ENCODE peak calls at places on chromosomes 13 and 19, in six cellular contexts. K is HFF-Myc, A is cardiac fibroblast, T is colonic mucosa, I is ascending aorta, V is bronchial epithelial cell. C is an unnamed sample.

GRCh38 chr19:35360880-35361420 is 2.7 kb downstream of the FFAR3 start:
- DNase-seq in K (no peak), A (no peak), T (no peak), I (peak; percentile 8), V (no peak), C (no peak)

GRCh38 chr13:51619614-51620013 is 35.4 kb downstream of the WDFY2 start:
- DNase-seq in K (peak; percentile 50), A (peak; percentile 42), T (no peak), I (no peak), V (peak; percentile 64), C (peak; percentile 34)

GRCh38 chr19:56507446-56508281 is at the start of gene ZNF471:
- DNase-seq in K (peak; percentile 92), A (peak; percentile 99), T (peak; percentile 97), I (peak; percentile 99), V (peak; percentile 95), C (no peak)

GRCh38 chr19:58218899-58219298 is 9.8 kb upstream of the ZNF544 start:
- DNase-seq in K (no peak), A (peak; percentile 37), T (no peak), I (no peak), V (no peak), C (peak; percentile 56)

GRCh38 chr19:35908977-35909683 is 1.0 kb upstream of the TYROBP start:
- DNase-seq in K (no peak), A (no peak), T (peak; percentile 56), I (peak; percentile 87), V (no peak), C (peak; percentile 78)

GRCh38 chr13:51793570-51794273 is 10.2 kb downstream of the DHRS12 start:
- DNase-seq in K (peak; percentile 42), A (peak; percentile 66), T (no peak), I (no peak), V (peak; percentile 86), C (peak; percentile 76)

GRCh38 chr19:46574533-46574932 is 26.6 kb upstream of the CALM3 start:
- DNase-seq in K (no peak), A (no peak), T (no peak), I (no peak), V (no peak), C (no peak)

GRCh38 chr13:32234914-32235313 is 80.2 kb downstream of the ZAR1L start:
- DNase-seq in K (no peak), A (no peak), T (no peak), I (no peak), V (no peak), C (no peak)

GRCh38 chr19:14432817-14433453 is at the start of gene PKN1:
- DNase-seq in K (no peak), A (peak; percentile 50), T (peak; percentile 52), I (no peak), V (no peak), C (peak; percentile 71)

GRCh38 chr19:28009696-28010095 is 1203.3 kb downstream of the UQCRFS1 start:
- DNase-seq in K (no peak), A (peak; percentile 1), T (no peak), I (no peak), V (no peak), C (peak; percentile 31)

GRCh38 chr13:100088648-100089601 is at the start of gene PCCA:
- DNase-seq in K (peak; percentile 76), A (peak; percentile 95), T (peak; percentile 99), I (peak; percentile 96), V (peak; percentile 72), C (peak; percentile 95)

GRCh38 chr19:41689993-41690800 is 2.1 kb upstream of the CEACAM7 start:
- DNase-seq in K (no peak), A (no peak), T (peak; percentile 15), I (no peak), V (no peak), C (no peak)

GRCh38 chr13:26168276-26168814 is 53.8 kb downstream of the RNF6 start:
- DNase-seq in K (no peak), A (peak; percentile 35), T (no peak), I (no peak), V (no peak), C (no peak)

GRCh38 chr13:66660013-66660804 is 569.9 kb downstream of the PCDH9 start:
- DNase-seq in K (no peak), A (peak; percentile 64), T (no peak), I (no peak), V (peak; percentile 87), C (no peak)

GRCh38 chr19:19171110-19171672 is 1.1 kb upstream of the MEF2B start:
- DNase-seq in K (no peak), A (no peak), T (no peak), I (no peak), V (no peak), C (no peak)

GRCh38 chr19:31543456-31543855 is 194.2 kb upstream of the TSHZ3 start:
- DNase-seq in K (no peak), A (no peak), T (no peak), I (no peak), V (no peak), C (no peak)

GRCh38 chr19:17834350-17835181 is 13.2 kb downstream of the JAK3 start:
- DNase-seq in K (no peak), A (no peak), T (no peak), I (no peak), V (no peak), C (no peak)
- TF ChIP-seq CTCF in K (peak; percentile 17), A (no peak), T (no peak), I (no peak), V (no peak), C (no peak)

GRCh38 chr19:30228726-30229523 is 143.3 kb upstream of the ZNF536 start:
- DNase-seq in K (no peak), A (peak; percentile 15), T (no peak), I (no peak), V (no peak), C (no peak)
- H3K4me3 ChIP-seq in K (no peak overlapping the region), A (peak overlapping the region; percentile 26), T (peak overlapping the region; percentile 24), I (peak overlapping the region; percentile 75), V (no peak overlapping the region), C (no peak overlapping the region)

GRCh38 chr13:40432018-40432978 is 234.1 kb downstream of the FOXO1 start:
- DNase-seq in K (no peak), A (no peak), T (no peak), I (no peak), V (no peak), C (peak; percentile 51)

GRCh38 chr13:40433577-40433976 is 232.9 kb downstream of the FOXO1 start:
- DNase-seq in K (no peak), A (no peak), T (no peak), I (no peak), V (no peak), C (peak; percentile 51)

GRCh38 chr13:40430234-40430633 is 236.2 kb downstream of the FOXO1 start:
- DNase-seq in K (no peak), A (no peak), T (no peak), I (no peak), V (no peak), C (no peak)

GRCh38 chr13:40422588-40423235 is 243.7 kb downstream of the FOXO1 start:
- DNase-seq in K (no peak), A (no peak), T (no peak), I (no peak), V (peak; percentile 81), C (no peak)

DNA sequence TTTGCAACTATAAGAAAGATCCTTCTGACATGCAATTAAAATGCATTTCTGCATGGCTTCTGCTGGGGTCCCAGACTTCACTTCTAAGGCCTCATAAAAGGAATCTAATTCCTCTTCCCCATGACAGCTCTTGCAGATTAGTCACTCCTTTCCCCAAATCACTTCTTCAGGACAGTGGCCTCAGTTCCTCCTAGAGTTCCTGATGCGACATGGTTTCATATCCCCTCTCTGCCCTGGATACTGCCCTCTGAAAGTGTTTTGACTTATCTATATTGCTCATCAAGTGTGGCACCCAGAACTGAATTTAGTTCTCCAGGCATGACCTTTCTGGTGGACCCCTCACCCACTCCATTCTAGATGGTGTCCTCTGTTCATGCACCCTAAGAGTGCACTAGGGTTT is 238.1 kb downstream of the FOXO1 start:
- DNase-seq in K (no peak), A (no peak), T (no peak), I (no peak), V (no peak), C (no peak)
- TF ChIP-seq CTCF in K (no peak), A (no peak), T (no peak), I (no peak), V (no peak), C (no peak)

GRCh38 chr19:1969176-1970002 is 28.4 kb downstream of the CSNK1G2 start:
- DNase-seq in K (no peak), A (no peak), T (no peak), I (no peak), V (no peak), C (no peak)

GRCh38 chr19:1974381-1975066 is 33.6 kb downstream of the CSNK1G2 start:
- DNase-seq in K (no peak), A (no peak), T (no peak), I (no peak), V (no peak), C (no peak)

GRCh38 chr19:1968279-1969175 is 27.6 kb downstream of the CSNK1G2 start:
- DNase-seq in K (no peak), A (no peak), T (no peak), I (no peak), V (no peak), C (no peak)

GRCh38 chr19:1970003-1970805 is 29.2 kb downstream of the CSNK1G2 start:
- DNase-seq in K (no peak), A (no peak), T (no peak), I (no peak), V (no peak), C (no peak)

GRCh38 chr19:1970806-1971502 is 30.0 kb downstream of the CSNK1G2 start:
- DNase-seq in K (no peak), A (no peak), T (no peak), I (no peak), V (no peak), C (no peak)
- H3K4me3 ChIP-seq in K (no peak overlapping the region), A (no peak overlapping the region), T (no peak overlapping the region), I (no peak overlapping the region), V (no peak overlapping the region), C (no peak overlapping the region)

GRCh38 chr19:47601180-47601904 is 7.6 kb upstream of the BICRA start:
- DNase-seq in K (no peak), A (no peak), T (peak; percentile 86), I (no peak), V (no peak), C (peak; percentile 20)

GRCh38 chr19:47600246-47601179 is 8.4 kb upstream of the BICRA start:
- DNase-seq in K (peak; percentile 95), A (peak; percentile 99), T (peak; percentile 100), I (peak; percentile 100), V (peak; percentile 94), C (peak; percentile 99)

GRCh38 chr19:47593860-47594259 is 15.1 kb upstream of the BICRA start:
- DNase-seq in K (no peak), A (no peak), T (no peak), I (no peak), V (no peak), C (no peak)

GRCh38 chr19:47595937-47596336 is 13.0 kb upstream of the BICRA start:
- DNase-seq in K (no peak), A (no peak), T (no peak), I (no peak), V (no peak), C (no peak)

GRCh38 chr19:47598407-47599349 is 10.3 kb upstream of the BICRA start:
- DNase-seq in K (peak; percentile 95), A (peak; percentile 96), T (peak; percentile 53), I (peak; percentile 90), V (peak; percentile 92), C (peak; percentile 12)
- TF ChIP-seq CTCF in K (no peak), A (no peak), T (no peak), I (no peak), V (no peak), C (no peak)